ENCODE peak calls at places on chromosome 11, in six cellular contexts. E, I, O, W, J and C are unnamed samples. For H3K4me1, the result is how much of the 10 kb centered on the place peaks cover.

GRCh38 chr11:104594228-104594958 is 303.9 kb downstream of the CASP12 start:
- DNase-seq in I (no peak), J (no peak), E (no peak), O (no peak), W (no peak), C (no peak)

GRCh38 chr11:15621565-15621964 is 506.8 kb downstream of the INSC start:
- DNase-seq in O (no peak), E (no peak), I (no peak), W (no peak), J (no peak), C (no peak)

GRCh38 chr11:118917488-118918127 is 8.1 kb downstream of the BCL9L start:
- DNase-seq in J (no peak), W (peak), O (peak), E (no peak), I (peak), C (no peak)

GRCh38 chr11:118928870-118929495 is 3.3 kb upstream of the BCL9L start:
- DNase-seq in E (no peak), I (no peak), W (peak), O (peak), J (no peak), C (peak)

GRCh38 chr11:105227363-105227762 is 87.8 kb upstream of the CARD18 start:
- DNase-seq in J (no peak), W (no peak), O (no peak), I (no peak), E (no peak), C (no peak)

GRCh38 chr11:8906629-8907028 is 4.4 kb upstream of the AKIP1 start:
- DNase-seq in I (no peak), J (peak), O (no peak), W (no peak), E (no peak), C (no peak)

GRCh38 chr11:57444362-57445074 is 15.8 kb upstream of the RTN4RL2 start:
- DNase-seq in W (peak), E (no peak), I (no peak), O (no peak), J (no peak), C (no peak)

GRCh38 chr11:118521892-118522311 is 5.4 kb upstream of the TTC36 start:
- DNase-seq in E (no peak), W (no peak), O (no peak), I (no peak), J (no peak), C (no peak)

GRCh38 chr11:6655020-6655789 is 404 bp downstream of the DCHS1 start:
- DNase-seq in W (peak), I (no peak), O (peak), E (peak), J (no peak), C (no peak)

GRCh38 chr11:115191761-115192160 is 312.5 kb downstream of the CADM1 start:
- DNase-seq in I (no peak), W (no peak), O (no peak), E (no peak), J (no peak), C (no peak)

GRCh38 chr11:45577755-45578154 is 87.7 kb downstream of the CHST1 start:
- DNase-seq in J (no peak), I (no peak), O (no peak), E (no peak), W (no peak), C (no peak)

GRCh38 chr11:70713436-70713835 is 315.1 kb downstream of the CTTN start:
- DNase-seq in J (no peak), E (no peak), O (no peak), I (no peak), W (peak), C (no peak)

GRCh38 chr11:112513417-112513816 is 252.8 kb upstream of the PLET1 start:
- DNase-seq in W (no peak), J (no peak), E (peak), O (no peak), I (no peak), C (no peak)

GRCh38 chr11:45053736-45054446 is 92.5 kb upstream of the PRDM11 start:
- DNase-seq in I (no peak), J (no peak), W (no peak), O (no peak), E (no peak), C (no peak)

GRCh38 chr11:46520971-46521745 is 72.7 kb downstream of the AMBRA1 start:
- DNase-seq in I (no peak), O (no peak), E (no peak), W (no peak), J (no peak), C (no peak)

GRCh38 chr11:69636870-69637600 is 3.9 kb upstream of the CCND1 start:
- DNase-seq in I (no peak), J (no peak), E (no peak), O (no peak), W (peak), C (no peak)

GRCh38 chr11:72683782-72684200 is 9.6 kb upstream of the PDE2A start:
- DNase-seq in J (no peak), I (peak), W (peak), O (no peak), E (peak), C (peak)

GRCh38 chr11:25702417-25702816 is 629.5 kb upstream of the ANO3 start:
- DNase-seq in E (no peak), J (no peak), O (no peak), I (no peak), W (no peak), C (no peak)

GRCh38 chr11:115503886-115504278 is 333 bp downstream of the CADM1 start:
- DNase-seq in E (no peak), I (no peak), J (no peak), W (peak), O (no peak), C (no peak)

GRCh38 chr11:131823772-131824171 is 453.4 kb downstream of the NTM start:
- DNase-seq in J (no peak), I (no peak), O (no peak), W (no peak), E (no peak), C (no peak)

GRCh38 chr11:76419896-76420295 is 24.9 kb upstream of the EMSY start:
- DNase-seq in W (no peak), O (no peak), J (no peak), E (no peak), I (no peak), C (no peak)

GRCh38 chr11:34002420-34002819 is 49.1 kb upstream of the CAPRIN1 start:
- DNase-seq in O (no peak), E (no peak), I (peak), W (no peak), J (no peak), C (peak)

GRCh38 chr11:34158661-34159060 is 53.2 kb downstream of the NAT10 start:
- DNase-seq in I (no peak), E (no peak), J (no peak), O (no peak), W (no peak), C (no peak)

GRCh38 chr11:108370990-108371389 is 96.3 kb downstream of the C11orf65 start:
- DNase-seq in O (no peak), I (no peak), W (no peak), E (no peak), J (no peak), C (no peak)

GRCh38 chr11:75656044-75656726 is 12.7 kb downstream of the MAP6 start:
- DNase-seq in E (no peak), I (no peak), O (no peak), W (no peak), J (no peak), C (no peak)

GRCh38 chr11:95863486-95864140 is 60.3 kb downstream of the MTMR2 start:
- DNase-seq in O (no peak), E (no peak), J (no peak), I (no peak), W (no peak), C (no peak)

GRCh38 chr11:17641792-17642350 is 77.5 kb upstream of the MYOD1 start:
- DNase-seq in W (no peak), E (no peak), J (no peak), O (no peak), I (no peak), C (no peak)

GRCh38 chr11:8354622-8355417 is 91.1 kb upstream of the LMO1 start:
- DNase-seq in W (peak), O (no peak), J (no peak), E (no peak), I (no peak), C (no peak)

GRCh38 chr11:89405629-89406028 is 85.5 kb downstream of the NOX4 start:
- DNase-seq in I (no peak), O (no peak), J (peak), E (no peak), W (no peak), C (no peak)

GRCh38 chr11:93887111-93887510 is 36.7 kb upstream of the VSTM5 start:
- DNase-seq in O (no peak), W (no peak), E (no peak), I (no peak), J (no peak), C (no peak)

GRCh38 chr11:6746086-6746618 is 25.6 kb downstream of the OR2AG2 start:
- DNase-seq in O (no peak), W (peak), J (no peak), I (peak), E (no peak), C (no peak)

GRCh38 chr11:1299621-1300020 is 9.8 kb downstream of the TOLLIP start:
- DNase-seq in O (peak), J (no peak), I (no peak), W (peak), E (no peak), C (no peak)
- H3K4me1 ChIP-seq in O (half or more), J (under half), I (under half), W (half or more), E (half or more), C (under half)

DNA sequence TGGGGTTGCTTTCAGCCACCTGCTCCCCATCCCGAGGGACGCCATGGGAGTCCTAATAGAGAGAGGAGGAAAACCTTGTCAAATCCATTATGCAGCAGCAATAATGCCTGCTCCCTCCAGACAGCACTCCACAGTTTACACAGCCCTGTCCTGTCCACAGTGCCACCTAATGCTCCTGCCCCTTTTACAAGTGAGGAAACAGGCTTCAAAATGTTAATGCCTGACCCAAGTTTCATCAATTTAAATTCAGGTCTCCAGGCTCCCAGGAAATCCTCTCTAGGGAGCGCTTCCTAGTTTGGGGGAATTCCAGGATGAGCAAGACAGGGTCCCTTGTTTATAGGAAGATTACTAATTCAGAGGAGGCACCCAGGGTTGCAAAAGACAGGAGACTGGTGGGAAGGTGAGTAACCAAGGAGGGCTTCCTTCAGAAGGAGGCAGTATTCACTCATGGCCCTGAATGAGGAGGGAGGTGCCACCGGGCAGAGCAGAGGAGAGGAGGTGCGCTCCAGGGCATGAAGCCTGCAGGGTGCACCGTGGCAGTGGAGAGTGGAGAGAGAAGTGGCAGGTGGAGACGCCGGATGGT is 1.5 kb downstream of the TMEM132A start:
- DNase-seq in O (no peak), J (no peak), W (peak), I (no peak), E (no peak), C (no peak)
- TF ChIP-seq CTCF in O (no peak), J (no peak), W (no peak), I (no peak), E (no peak), C (no peak)

DNA sequence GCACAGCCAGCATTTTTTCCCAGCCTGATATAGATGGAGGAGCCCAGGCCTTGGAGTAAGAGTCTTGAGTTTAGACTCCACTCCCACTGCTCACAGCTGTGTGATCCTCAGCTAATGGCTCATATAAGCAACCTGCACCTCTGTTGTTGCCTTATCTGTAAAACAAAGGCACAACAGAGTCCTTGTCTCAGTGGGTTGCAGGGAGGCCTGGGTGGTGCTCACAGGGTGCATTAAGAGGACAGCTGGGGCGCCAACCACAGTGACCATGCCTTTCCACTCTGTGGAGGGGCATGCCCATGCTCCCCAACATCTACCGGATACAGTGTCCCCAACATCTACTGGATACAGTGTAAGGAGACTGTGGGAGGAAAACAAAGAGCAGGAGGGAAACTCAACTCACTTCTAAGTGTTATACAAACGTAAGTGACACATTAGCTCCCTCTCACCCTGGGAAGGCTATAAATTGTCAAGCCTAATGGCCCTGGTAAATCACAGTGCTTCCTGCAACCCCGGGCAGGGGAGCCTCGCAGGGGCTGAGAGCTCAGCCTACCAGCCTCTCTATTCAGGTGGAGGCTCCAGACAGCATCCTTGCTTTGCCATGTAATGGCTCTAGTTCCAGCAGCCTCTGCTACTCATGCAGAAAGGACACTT is 109.5 kb downstream of the TENM4 start:
- DNase-seq in I (no peak), J (no peak), E (no peak), O (no peak), W (no peak), C (no peak)
- TF ChIP-seq POLR2AphosphoS5 in I (no peak), J (no peak), E (no peak), O (no peak), W (no peak), C (no peak)

DNA sequence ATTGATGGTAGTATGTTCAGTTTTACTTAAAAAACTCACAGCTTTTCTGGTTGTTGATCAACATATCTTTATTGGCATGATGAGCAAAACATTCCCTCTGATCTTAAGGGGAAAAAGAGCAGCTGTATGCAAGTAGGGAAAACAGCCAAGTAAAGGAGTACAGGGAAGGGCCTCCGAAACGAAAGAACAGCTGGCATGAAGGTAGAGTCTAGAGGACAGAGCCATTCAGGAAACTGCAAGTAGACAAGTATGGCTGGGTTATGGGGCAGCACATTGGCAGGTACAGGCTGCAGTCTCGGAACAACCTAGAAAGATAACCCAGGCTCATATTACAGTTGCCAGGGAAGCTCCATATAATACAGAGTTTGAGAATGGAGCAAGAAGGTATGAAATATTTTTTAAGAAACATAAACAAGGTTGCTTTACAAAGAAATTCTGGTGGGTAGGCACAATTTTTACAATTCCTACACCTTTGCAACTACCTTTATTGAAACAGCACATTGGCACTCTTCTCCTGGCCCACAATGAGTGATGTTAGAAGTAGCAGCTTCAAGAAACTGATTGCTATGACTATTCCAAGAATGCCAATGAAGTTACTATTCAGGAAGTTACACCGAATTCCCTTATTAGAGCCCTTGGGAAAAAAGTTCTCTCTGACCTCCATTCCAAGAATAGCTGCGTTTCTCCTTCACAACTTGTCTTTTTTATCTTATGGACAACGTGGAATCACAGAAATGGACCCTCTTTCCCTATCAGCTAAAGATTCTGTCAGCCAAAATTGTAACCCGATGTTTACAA is 45.2 kb downstream of the LGR4 start:
- DNase-seq in J (no peak), W (no peak), I (no peak), O (no peak), E (no peak), C (no peak)
- H3K4me1 ChIP-seq in J (under half), W (under half), I (under half), O (half or more), E (under half), C (under half)

GRCh38 chr11:11620966-11621880 is 582 bp downstream of the GALNT18 start:
- DNase-seq in E (peak), I (peak), W (peak), O (peak), J (no peak), C (peak)
- TF ChIP-seq CTCF in E (peak), I (no peak), W (no peak), O (peak), J (no peak), C (no peak)

GRCh38 chr11:65304110-65304509 is 10.6 kb upstream of the CDC42EP2 start:
- DNase-seq in E (no peak), O (no peak), J (no peak), I (no peak), W (no peak), C (no peak)

GRCh38 chr11:65305501-65306268 is 9.0 kb upstream of the CDC42EP2 start:
- DNase-seq in E (no peak), W (no peak), I (peak), J (no peak), O (peak), C (peak)

GRCh38 chr11:65301491-65302329 is 13.0 kb upstream of the CDC42EP2 start:
- DNase-seq in E (no peak), O (peak), I (peak), W (peak), J (no peak), C (no peak)

GRCh38 chr11:65303542-65303941 is 11.1 kb upstream of the CDC42EP2 start:
- DNase-seq in O (no peak), W (no peak), E (no peak), J (no peak), I (no peak), C (no peak)

GRCh38 chr11:65304613-65305012 is 10.1 kb upstream of the CDC42EP2 start:
- DNase-seq in I (no peak), E (no peak), O (no peak), W (no peak), J (no peak), C (no peak)
- TF ChIP-seq POLR2AphosphoS5 in I (no peak), E (no peak), O (no peak), W (no peak), J (peak), C (no peak)

DNA sequence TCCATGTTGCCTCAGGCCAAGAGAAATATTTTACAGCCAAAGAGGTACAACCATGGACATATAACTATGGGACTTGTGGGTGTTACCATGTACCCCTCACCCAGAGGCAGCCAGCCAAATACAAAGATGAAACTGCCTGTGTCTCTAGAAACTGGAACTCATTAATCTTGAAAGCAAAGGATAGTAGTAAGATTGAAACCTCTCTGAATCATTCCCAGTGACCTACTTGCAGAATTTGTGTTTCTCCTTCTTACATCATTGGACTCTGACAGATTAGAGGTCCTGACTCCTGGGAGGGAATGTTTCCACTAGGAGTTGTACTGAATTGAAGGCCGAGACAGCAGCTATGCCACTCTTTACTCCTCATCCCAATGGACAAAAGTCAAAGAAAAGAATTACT is 257.4 kb upstream of the UBASH3B start:
- DNase-seq in J (no peak), E (no peak), W (no peak), O (no peak), I (no peak), C (no peak)
- H3K4me1 ChIP-seq in J (under half), E (under half), W (under half), O (under half), I (under half), C (under half)

GRCh38 chr11:117159892-117160291 is 15.8 kb downstream of the PAFAH1B2 start:
- DNase-seq in E (no peak), W (no peak), J (no peak), I (no peak), O (no peak), C (no peak)
- TF ChIP-seq CTCF in E (no peak), W (no peak), J (no peak), I (no peak), O (no peak), C (no peak)

DNA sequence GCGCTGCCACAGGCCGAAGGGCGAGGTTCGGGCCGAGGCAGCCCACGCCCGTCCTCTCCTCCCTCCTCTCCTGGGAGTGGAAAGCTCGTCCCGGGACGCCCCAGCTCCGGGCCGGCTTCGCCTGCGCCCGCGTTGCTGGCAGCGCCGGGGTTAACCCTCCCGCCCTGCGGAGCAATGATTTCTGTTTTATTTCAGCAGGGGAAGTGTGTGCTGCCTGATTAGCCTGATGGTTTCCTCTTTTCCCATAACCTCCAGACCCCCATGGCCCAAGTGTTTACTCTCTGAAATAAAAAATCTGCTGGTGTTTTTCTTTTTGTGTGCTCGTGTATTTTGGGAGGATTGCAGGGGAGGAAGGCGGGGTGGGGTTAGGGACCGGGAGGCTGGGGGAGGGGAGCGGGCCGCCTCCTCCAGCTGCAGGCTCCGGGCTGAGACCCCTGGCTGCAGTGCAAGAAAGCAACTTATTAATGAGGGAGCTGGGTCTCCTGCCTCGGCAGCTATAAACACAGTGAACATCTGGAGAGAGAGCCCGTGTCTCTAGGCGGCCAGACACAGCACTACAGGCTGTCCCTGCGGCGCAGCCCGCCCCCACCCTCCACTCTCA is 38.6 kb downstream of the ETS1 start:
- DNase-seq in J (no peak), E (no peak), W (peak), I (peak), O (peak), C (no peak)
- TF ChIP-seq POLR2AphosphoS5 in J (no peak), E (peak), W (peak), I (no peak), O (peak), C (no peak)

GRCh38 chr11:120217941-120218694 is 7.3 kb downstream of the OAF start:
- DNase-seq in W (no peak), E (no peak), J (no peak), O (no peak), I (no peak), C (peak)

GRCh38 chr11:120214581-120214980 is 3.7 kb downstream of the OAF start:
- DNase-seq in J (no peak), W (no peak), I (no peak), E (no peak), O (no peak), C (no peak)

GRCh38 chr11:120217526-120217925 is 6.7 kb downstream of the OAF start:
- DNase-seq in I (no peak), J (no peak), E (no peak), W (no peak), O (no peak), C (no peak)

GRCh38 chr11:120215634-120216033 is 4.8 kb downstream of the OAF start:
- DNase-seq in I (no peak), J (no peak), E (no peak), W (no peak), O (peak), C (no peak)

GRCh38 chr11:120216426-120217102 is 5.7 kb downstream of the OAF start:
- DNase-seq in E (no peak), I (no peak), O (no peak), J (no peak), W (no peak), C (no peak)
- H3K4me1 ChIP-seq in E (under half), I (half or more), O (under half), J (under half), W (half or more), C (under half)